ENCODE peak calls at places on chromosome 1, in seven cellular contexts. One of them, this sample, is unnamed.

GRCh38 chr1:110153407-110153950 is 3.2 kb downstream of the SLC6A17 start:
- DNase-seq in CD8-positive, alpha-beta T cell: no peak
- DNase-seq in kidney epithelial cell: no peak
- DNase-seq in lung: no peak
- DNase-seq in esophagus squamous epithelium: no peak
- DNase-seq in foreskin fibroblast: no peak
- DNase-seq in right lobe of liver: no peak
- DNase-seq in this sample: no peak

GRCh38 chr1:3368711-3369436 is 85.6 kb upstream of the ARHGEF16 start:
- DNase-seq in kidney epithelial cell: no peak
- DNase-seq in CD8-positive, alpha-beta T cell: no peak
- DNase-seq in esophagus squamous epithelium: no peak
- DNase-seq in foreskin fibroblast: peak
- DNase-seq in right lobe of liver: no peak
- DNase-seq in lung: no peak
- DNase-seq in this sample: no peak

GRCh38 chr1:111468717-111469100 is 5.1 kb upstream of the C1orf162 start:
- DNase-seq in kidney epithelial cell: no peak
- DNase-seq in lung: no peak
- DNase-seq in foreskin fibroblast: no peak
- DNase-seq in CD8-positive, alpha-beta T cell: no peak
- DNase-seq in esophagus squamous epithelium: no peak
- DNase-seq in right lobe of liver: no peak
- DNase-seq in this sample: no peak

GRCh38 chr1:43232071-43232470 is 37.7 kb upstream of the TMEM125 start:
- DNase-seq in right lobe of liver: no peak
- DNase-seq in foreskin fibroblast: peak
- DNase-seq in lung: no peak
- DNase-seq in esophagus squamous epithelium: no peak
- DNase-seq in CD8-positive, alpha-beta T cell: no peak
- DNase-seq in kidney epithelial cell: no peak
- DNase-seq in this sample: peak

GRCh38 chr1:10968411-10968826 is 44.0 kb upstream of the TARDBP start:
- DNase-seq in esophagus squamous epithelium: no peak
- DNase-seq in CD8-positive, alpha-beta T cell: no peak
- DNase-seq in foreskin fibroblast: no peak
- DNase-seq in lung: no peak
- DNase-seq in right lobe of liver: no peak
- DNase-seq in kidney epithelial cell: no peak
- DNase-seq in this sample: no peak

GRCh38 chr1:109149874-109150601 is 36.1 kb downstream of the ELAPOR1 start:
- DNase-seq in CD8-positive, alpha-beta T cell: no peak
- DNase-seq in esophagus squamous epithelium: no peak
- DNase-seq in lung: no peak
- DNase-seq in kidney epithelial cell: no peak
- DNase-seq in foreskin fibroblast: no peak
- DNase-seq in right lobe of liver: peak
- DNase-seq in this sample: no peak

GRCh38 chr1:17531682-17532487 is 7.6 kb upstream of the ARHGEF10L start:
- DNase-seq in kidney epithelial cell: no peak
- DNase-seq in CD8-positive, alpha-beta T cell: no peak
- DNase-seq in foreskin fibroblast: peak
- DNase-seq in esophagus squamous epithelium: no peak
- DNase-seq in right lobe of liver: no peak
- DNase-seq in lung: no peak
- DNase-seq in this sample: no peak

GRCh38 chr1:171141336-171142051 is 43.6 kb upstream of the FMO2 start:
- DNase-seq in CD8-positive, alpha-beta T cell: no peak
- DNase-seq in foreskin fibroblast: peak
- DNase-seq in kidney epithelial cell: no peak
- DNase-seq in esophagus squamous epithelium: no peak
- DNase-seq in right lobe of liver: no peak
- DNase-seq in lung: peak
- DNase-seq in this sample: peak

GRCh38 chr1:24914226-24915069 is 15.6 kb downstream of the RUNX3 start:
- DNase-seq in lung: no peak
- DNase-seq in foreskin fibroblast: peak
- DNase-seq in esophagus squamous epithelium: no peak
- DNase-seq in kidney epithelial cell: peak
- DNase-seq in right lobe of liver: peak
- DNase-seq in CD8-positive, alpha-beta T cell: peak
- DNase-seq in this sample: peak

GRCh38 chr1:236015539-236015938 is 49.4 kb downstream of the NID1 start:
- DNase-seq in lung: no peak
- DNase-seq in kidney epithelial cell: no peak
- DNase-seq in esophagus squamous epithelium: no peak
- DNase-seq in foreskin fibroblast: no peak
- DNase-seq in CD8-positive, alpha-beta T cell: no peak
- DNase-seq in right lobe of liver: no peak
- DNase-seq in this sample: no peak

GRCh38 chr1:168408531-168409242 is 128.0 kb downstream of the TBX19 start:
- DNase-seq in foreskin fibroblast: peak
- DNase-seq in esophagus squamous epithelium: no peak
- DNase-seq in right lobe of liver: no peak
- DNase-seq in lung: no peak
- DNase-seq in kidney epithelial cell: peak
- DNase-seq in CD8-positive, alpha-beta T cell: peak
- DNase-seq in this sample: no peak

GRCh38 chr1:20983297-20983889 is 193.3 kb downstream of the EIF4G3 start:
- DNase-seq in foreskin fibroblast: no peak
- DNase-seq in esophagus squamous epithelium: no peak
- DNase-seq in lung: no peak
- DNase-seq in CD8-positive, alpha-beta T cell: no peak
- DNase-seq in right lobe of liver: no peak
- DNase-seq in kidney epithelial cell: no peak
- DNase-seq in this sample: no peak

GRCh38 chr1:29291756-29292155 is 55.4 kb downstream of the PTPRU start:
- DNase-seq in CD8-positive, alpha-beta T cell: no peak
- DNase-seq in kidney epithelial cell: no peak
- DNase-seq in right lobe of liver: no peak
- DNase-seq in lung: no peak
- DNase-seq in foreskin fibroblast: no peak
- DNase-seq in esophagus squamous epithelium: no peak
- DNase-seq in this sample: no peak

GRCh38 chr1:208110296-208110695 is 133.9 kb downstream of the PLXNA2 start:
- DNase-seq in kidney epithelial cell: no peak
- DNase-seq in esophagus squamous epithelium: no peak
- DNase-seq in right lobe of liver: no peak
- DNase-seq in foreskin fibroblast: no peak
- DNase-seq in CD8-positive, alpha-beta T cell: no peak
- DNase-seq in lung: no peak
- DNase-seq in this sample: no peak

GRCh38 chr1:98201640-98202039 is 280.8 kb upstream of the DPYD start:
- DNase-seq in esophagus squamous epithelium: no peak
- DNase-seq in kidney epithelial cell: no peak
- DNase-seq in foreskin fibroblast: peak
- DNase-seq in lung: no peak
- DNase-seq in right lobe of liver: no peak
- DNase-seq in CD8-positive, alpha-beta T cell: no peak
- DNase-seq in this sample: peak

GRCh38 chr1:229342902-229343587 is at the start of gene CCSAP:
- DNase-seq in kidney epithelial cell: no peak
- DNase-seq in foreskin fibroblast: peak
- DNase-seq in right lobe of liver: peak
- DNase-seq in CD8-positive, alpha-beta T cell: peak
- DNase-seq in lung: no peak
- DNase-seq in esophagus squamous epithelium: no peak
- DNase-seq in this sample: no peak

GRCh38 chr1:21337459-21337930 is 47.2 kb upstream of the ECE1 start:
- DNase-seq in CD8-positive, alpha-beta T cell: no peak
- DNase-seq in esophagus squamous epithelium: no peak
- DNase-seq in foreskin fibroblast: no peak
- DNase-seq in lung: no peak
- DNase-seq in right lobe of liver: no peak
- DNase-seq in kidney epithelial cell: no peak
- DNase-seq in this sample: no peak

GRCh38 chr1:214709241-214709640 is 106.2 kb downstream of the CENPF start:
- DNase-seq in kidney epithelial cell: no peak
- DNase-seq in CD8-positive, alpha-beta T cell: no peak
- DNase-seq in esophagus squamous epithelium: no peak
- DNase-seq in lung: no peak
- DNase-seq in right lobe of liver: no peak
- DNase-seq in foreskin fibroblast: no peak
- DNase-seq in this sample: no peak
- TF ChIP-seq CTCF in kidney epithelial cell: no peak
- TF ChIP-seq CTCF in CD8-positive, alpha-beta T cell: no peak
- TF ChIP-seq CTCF in esophagus squamous epithelium: no peak
- TF ChIP-seq CTCF in lung: no peak
- TF ChIP-seq CTCF in right lobe of liver: no peak
- TF ChIP-seq CTCF in foreskin fibroblast: no peak
- TF ChIP-seq CTCF in this sample: no peak

GRCh38 chr1:198528376-198528775 is 12.1 kb downstream of the ATP6V1G3 start:
- DNase-seq in esophagus squamous epithelium: no peak
- DNase-seq in CD8-positive, alpha-beta T cell: no peak
- DNase-seq in kidney epithelial cell: no peak
- DNase-seq in lung: no peak
- DNase-seq in foreskin fibroblast: peak
- DNase-seq in right lobe of liver: no peak
- DNase-seq in this sample: peak

GRCh38 chr1:198531891-198532290 is 8.6 kb downstream of the ATP6V1G3 start:
- DNase-seq in lung: no peak
- DNase-seq in CD8-positive, alpha-beta T cell: no peak
- DNase-seq in foreskin fibroblast: no peak
- DNase-seq in right lobe of liver: no peak
- DNase-seq in esophagus squamous epithelium: no peak
- DNase-seq in kidney epithelial cell: no peak
- DNase-seq in this sample: no peak

GRCh38 chr1:198534540-198535413 is 5.7 kb downstream of the ATP6V1G3 start:
- DNase-seq in lung: no peak
- DNase-seq in CD8-positive, alpha-beta T cell: no peak
- DNase-seq in foreskin fibroblast: no peak
- DNase-seq in kidney epithelial cell: no peak
- DNase-seq in right lobe of liver: no peak
- DNase-seq in esophagus squamous epithelium: no peak
- DNase-seq in this sample: no peak

GRCh38 chr1:198530964-198531363 is 9.5 kb downstream of the ATP6V1G3 start:
- DNase-seq in CD8-positive, alpha-beta T cell: no peak
- DNase-seq in foreskin fibroblast: no peak
- DNase-seq in right lobe of liver: no peak
- DNase-seq in kidney epithelial cell: no peak
- DNase-seq in esophagus squamous epithelium: no peak
- DNase-seq in lung: no peak
- DNase-seq in this sample: no peak

GRCh38 chr1:198529414-198529813 is 11.1 kb downstream of the ATP6V1G3 start:
- DNase-seq in esophagus squamous epithelium: no peak
- DNase-seq in right lobe of liver: no peak
- DNase-seq in CD8-positive, alpha-beta T cell: no peak
- DNase-seq in lung: no peak
- DNase-seq in foreskin fibroblast: peak
- DNase-seq in kidney epithelial cell: no peak
- DNase-seq in this sample: peak
- H3K4me3 ChIP-seq in esophagus squamous epithelium: no peak
- H3K4me3 ChIP-seq in right lobe of liver: no peak
- H3K4me3 ChIP-seq in CD8-positive, alpha-beta T cell: no peak
- H3K4me3 ChIP-seq in lung: no peak
- H3K4me3 ChIP-seq in foreskin fibroblast: no peak
- H3K4me3 ChIP-seq in kidney epithelial cell: no peak
- H3K4me3 ChIP-seq in this sample: no peak

DNA sequence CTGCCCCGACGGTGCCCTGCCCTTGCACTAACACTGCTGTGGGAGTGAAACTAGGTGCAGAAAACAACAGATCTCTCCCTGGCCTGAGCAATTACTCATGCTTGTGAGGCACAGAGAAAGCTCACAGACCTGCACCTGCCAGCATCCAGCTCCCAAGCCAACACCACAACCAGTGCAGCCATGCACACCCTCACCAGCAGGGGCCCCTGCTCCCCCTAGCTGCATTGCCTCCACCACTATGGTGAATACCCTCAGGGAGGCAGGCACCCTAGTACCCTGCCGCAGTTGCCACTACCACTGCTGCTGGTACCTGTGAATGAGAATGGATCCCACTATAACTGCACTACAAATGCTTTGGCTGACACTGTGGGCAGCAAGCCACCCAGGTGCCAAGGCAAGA is 7.1 kb upstream of the DIRAS3 start:
- DNase-seq in lung: no peak
- DNase-seq in foreskin fibroblast: no peak
- DNase-seq in CD8-positive, alpha-beta T cell: no peak
- DNase-seq in esophagus squamous epithelium: no peak
- DNase-seq in right lobe of liver: no peak
- DNase-seq in kidney epithelial cell: no peak
- DNase-seq in this sample: no peak
- TF ChIP-seq CTCF in lung: no peak
- TF ChIP-seq CTCF in foreskin fibroblast: no peak
- TF ChIP-seq CTCF in CD8-positive, alpha-beta T cell: no peak
- TF ChIP-seq CTCF in esophagus squamous epithelium: no peak
- TF ChIP-seq CTCF in right lobe of liver: no peak
- TF ChIP-seq CTCF in kidney epithelial cell: peak
- TF ChIP-seq CTCF in this sample: no peak

DNA sequence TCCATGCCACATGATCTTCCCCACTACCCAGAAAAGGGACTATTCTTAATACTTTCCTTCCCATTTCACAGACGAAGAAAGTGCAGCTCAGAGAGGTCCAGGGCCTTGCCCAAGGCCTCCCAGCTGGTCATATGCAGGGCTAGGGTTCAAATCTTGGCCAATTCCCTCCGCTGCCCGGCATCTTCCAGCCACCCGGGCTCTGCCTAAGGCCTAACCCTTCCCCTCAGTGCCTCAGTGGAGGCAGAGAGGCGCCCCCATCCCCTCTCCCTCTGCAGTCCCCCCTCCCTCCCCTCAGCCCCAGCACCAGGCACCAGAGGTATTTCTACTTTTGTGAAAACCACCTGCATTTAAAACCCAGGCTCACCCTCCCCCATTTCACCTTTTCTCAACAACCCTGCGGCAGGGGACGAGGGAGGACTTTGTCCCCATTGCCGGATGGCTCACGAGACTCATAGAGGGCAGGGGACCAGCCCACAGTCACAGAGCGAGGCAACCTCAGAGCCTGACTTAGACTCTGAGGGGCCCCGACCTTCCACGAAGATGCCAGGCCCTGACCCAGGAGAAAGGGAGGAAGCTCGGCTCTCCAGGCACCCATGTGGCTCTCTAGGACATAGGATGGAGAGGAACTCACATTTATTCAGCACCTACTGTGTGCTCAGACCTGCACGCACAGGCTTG is 12.3 kb downstream of the LAPTM5 start:
- DNase-seq in kidney epithelial cell: no peak
- DNase-seq in CD8-positive, alpha-beta T cell: peak
- DNase-seq in esophagus squamous epithelium: no peak
- DNase-seq in foreskin fibroblast: no peak
- DNase-seq in right lobe of liver: no peak
- DNase-seq in lung: no peak
- DNase-seq in this sample: no peak
- H3K4me3 ChIP-seq in kidney epithelial cell: no peak
- H3K4me3 ChIP-seq in CD8-positive, alpha-beta T cell: peak
- H3K4me3 ChIP-seq in esophagus squamous epithelium: no peak
- H3K4me3 ChIP-seq in foreskin fibroblast: no peak
- H3K4me3 ChIP-seq in right lobe of liver: no peak
- H3K4me3 ChIP-seq in lung: no peak
- H3K4me3 ChIP-seq in this sample: no peak

This sample was measured in AG09309.